ENCODE peak calls at places on chromosomes 2 and 18, in four cellular contexts. One of them, this sample, is unnamed.

GRCh38 chr18:13222371-13223281 is 4.1 kb downstream of the LDLRAD4 start:
- DNase-seq in kidney tubule cell: no peak
- DNase-seq in posterior cingulate gyrus: peak
- DNase-seq in type B pancreatic cell: no peak
- DNase-seq in this sample: no peak

GRCh38 chr2:134671498-134671897 is 47.3 kb downstream of the TMEM163 start:
- DNase-seq in kidney tubule cell: peak
- DNase-seq in posterior cingulate gyrus: no peak
- DNase-seq in type B pancreatic cell: no peak
- DNase-seq in this sample: no peak

GRCh38 chr2:181036848-181037603 is 56.6 kb downstream of the UBE2E3 start:
- DNase-seq in kidney tubule cell: peak
- DNase-seq in posterior cingulate gyrus: no peak
- DNase-seq in type B pancreatic cell: no peak
- DNase-seq in this sample: peak

GRCh38 chr2:8639122-8639635 is 42.7 kb upstream of the ID2 start:
- DNase-seq in kidney tubule cell: no peak
- DNase-seq in posterior cingulate gyrus: no peak
- DNase-seq in type B pancreatic cell: no peak
- DNase-seq in this sample: no peak

GRCh38 chr2:237731663-237732062 is 66.9 kb upstream of the RBM44 start:
- DNase-seq in kidney tubule cell: peak
- DNase-seq in posterior cingulate gyrus: no peak
- DNase-seq in type B pancreatic cell: no peak
- DNase-seq in this sample: peak

GRCh38 chr2:109473616-109474318 is 140.0 kb downstream of the SEPTIN10 start:
- DNase-seq in kidney tubule cell: no peak
- DNase-seq in posterior cingulate gyrus: no peak
- DNase-seq in type B pancreatic cell: no peak
- DNase-seq in this sample: no peak

GRCh38 chr2:196821195-196821594 is 12.0 kb upstream of the C2orf66 start:
- DNase-seq in kidney tubule cell: no peak
- DNase-seq in posterior cingulate gyrus: no peak
- DNase-seq in type B pancreatic cell: no peak
- DNase-seq in this sample: peak

GRCh38 chr2:156339866-156340265 is 7.3 kb upstream of the NR4A2 start:
- DNase-seq in kidney tubule cell: no peak
- DNase-seq in posterior cingulate gyrus: no peak
- DNase-seq in type B pancreatic cell: no peak
- DNase-seq in this sample: no peak

GRCh38 chr2:100173907-100174525 is 31.6 kb upstream of the AFF3 start:
- DNase-seq in kidney tubule cell: no peak
- DNase-seq in posterior cingulate gyrus: no peak
- DNase-seq in type B pancreatic cell: no peak
- DNase-seq in this sample: no peak

GRCh38 chr2:199883474-199884212 is 27.4 kb upstream of the C2orf69 start:
- DNase-seq in kidney tubule cell: peak
- DNase-seq in posterior cingulate gyrus: no peak
- DNase-seq in type B pancreatic cell: no peak
- DNase-seq in this sample: peak

GRCh38 chr2:43233218-43234212 is 7.1 kb upstream of the ZFP36L2 start:
- DNase-seq in kidney tubule cell: no peak
- DNase-seq in posterior cingulate gyrus: no peak
- DNase-seq in type B pancreatic cell: no peak
- DNase-seq in this sample: no peak

GRCh38 chr2:221943078-221943810 is 355.6 kb downstream of the PAX3 start:
- DNase-seq in kidney tubule cell: peak
- DNase-seq in posterior cingulate gyrus: no peak
- DNase-seq in type B pancreatic cell: no peak
- DNase-seq in this sample: peak

GRCh38 chr18:37303009-37303408 is 262.6 kb downstream of the CELF4 start:
- DNase-seq in kidney tubule cell: no peak
- DNase-seq in posterior cingulate gyrus: no peak
- DNase-seq in type B pancreatic cell: no peak
- DNase-seq in this sample: no peak

GRCh38 chr18:69002233-69002632 is 204.4 kb downstream of the CCDC102B start:
- DNase-seq in kidney tubule cell: no peak
- DNase-seq in posterior cingulate gyrus: no peak
- DNase-seq in type B pancreatic cell: no peak
- DNase-seq in this sample: peak

GRCh38 chr2:216064014-216064630 is 17.5 kb downstream of the PECR start:
- DNase-seq in kidney tubule cell: no peak
- DNase-seq in posterior cingulate gyrus: no peak
- DNase-seq in type B pancreatic cell: no peak
- DNase-seq in this sample: peak

GRCh38 chr2:39107156-39107555 is 13.7 kb downstream of the SOS1 start:
- DNase-seq in kidney tubule cell: peak
- DNase-seq in posterior cingulate gyrus: peak
- DNase-seq in type B pancreatic cell: no peak
- DNase-seq in this sample: peak

GRCh38 chr2:73640946-73641766 is 1.1 kb downstream of the NAT8 start:
- DNase-seq in kidney tubule cell: no peak
- DNase-seq in posterior cingulate gyrus: no peak
- DNase-seq in type B pancreatic cell: no peak
- DNase-seq in this sample: no peak

GRCh38 chr2:164839914-164840457 is 1.6 kb downstream of the COBLL1 start:
- DNase-seq in kidney tubule cell: peak
- DNase-seq in posterior cingulate gyrus: no peak
- DNase-seq in type B pancreatic cell: no peak
- DNase-seq in this sample: peak

GRCh38 chr2:27071277-27071989 is at the start of gene OST4:
- DNase-seq in kidney tubule cell: peak
- DNase-seq in posterior cingulate gyrus: peak
- DNase-seq in type B pancreatic cell: peak
- DNase-seq in this sample: peak

GRCh38 chr2:234446404-234447076 is 50.3 kb downstream of the ARL4C start:
- DNase-seq in kidney tubule cell: no peak
- DNase-seq in posterior cingulate gyrus: peak
- DNase-seq in type B pancreatic cell: no peak
- DNase-seq in this sample: no peak

GRCh38 chr18:48456838-48457237 is 47.7 kb upstream of the ZBTB7C start:
- DNase-seq in kidney tubule cell: no peak
- DNase-seq in posterior cingulate gyrus: no peak
- DNase-seq in type B pancreatic cell: no peak
- DNase-seq in this sample: no peak

GRCh38 chr18:12470382-12471090 is 62.8 kb downstream of the PRELID3A start:
- DNase-seq in kidney tubule cell: no peak
- DNase-seq in posterior cingulate gyrus: peak
- DNase-seq in type B pancreatic cell: no peak
- DNase-seq in this sample: peak

GRCh38 chr2:226600184-226600583 is 199.4 kb downstream of the IRS1 start:
- DNase-seq in kidney tubule cell: no peak
- DNase-seq in posterior cingulate gyrus: no peak
- DNase-seq in type B pancreatic cell: no peak
- DNase-seq in this sample: no peak

GRCh38 chr18:40841473-40841872 is 1113.6 kb upstream of the PIK3C3 start:
- DNase-seq in kidney tubule cell: peak
- DNase-seq in posterior cingulate gyrus: no peak
- DNase-seq in type B pancreatic cell: no peak
- DNase-seq in this sample: peak